ENCODE peak calls at places on chromosomes 4 and X, in seven cellular contexts. One of them, this sample, is unnamed.

GRCh38 chr4:39814403-39815185 is 116.7 kb downstream of the UBE2K start:
- DNase-seq in hepatocyte: no peak
- DNase-seq in choroid plexus epithelial cell: peak
- DNase-seq in tibial artery: no peak
- DNase-seq in GM06990: peak
- DNase-seq in LNCaP clone FGC: peak
- DNase-seq in fibroblast of lung: peak
- DNase-seq in this sample: no peak

GRCh38 chrX:70169281-70169680 is 8.0 kb upstream of the DGAT2L6 start:
- DNase-seq in LNCaP clone FGC: no peak
- DNase-seq in fibroblast of lung: no peak
- DNase-seq in choroid plexus epithelial cell: no peak
- DNase-seq in tibial artery: no peak
- DNase-seq in hepatocyte: no peak
- DNase-seq in GM06990: no peak
- DNase-seq in this sample: no peak

GRCh38 chrX:19787305-19787704 is 100.1 kb downstream of the SH3KBP1 start:
- DNase-seq in fibroblast of lung: no peak
- DNase-seq in LNCaP clone FGC: no peak
- DNase-seq in tibial artery: no peak
- DNase-seq in GM06990: no peak
- DNase-seq in hepatocyte: no peak
- DNase-seq in choroid plexus epithelial cell: no peak
- DNase-seq in this sample: no peak

GRCh38 chrX:23816179-23816578 is 33.2 kb downstream of the SAT1 start:
- DNase-seq in LNCaP clone FGC: no peak
- DNase-seq in fibroblast of lung: no peak
- DNase-seq in tibial artery: no peak
- DNase-seq in hepatocyte: no peak
- DNase-seq in choroid plexus epithelial cell: no peak
- DNase-seq in GM06990: no peak
- DNase-seq in this sample: no peak

GRCh38 chrX:17024896-17025295 is 78.4 kb downstream of the REPS2 start:
- DNase-seq in hepatocyte: peak
- DNase-seq in LNCaP clone FGC: no peak
- DNase-seq in choroid plexus epithelial cell: peak
- DNase-seq in fibroblast of lung: no peak
- DNase-seq in GM06990: no peak
- DNase-seq in tibial artery: no peak
- DNase-seq in this sample: no peak

GRCh38 chr4:87806520-87806919 is 7.2 kb downstream of the IBSP start:
- DNase-seq in GM06990: no peak
- DNase-seq in tibial artery: no peak
- DNase-seq in fibroblast of lung: peak
- DNase-seq in hepatocyte: no peak
- DNase-seq in LNCaP clone FGC: no peak
- DNase-seq in choroid plexus epithelial cell: peak
- DNase-seq in this sample: no peak

GRCh38 chr4:86961605-86962295 is 26.9 kb downstream of the AFF1 start:
- DNase-seq in GM06990: peak
- DNase-seq in fibroblast of lung: peak
- DNase-seq in hepatocyte: peak
- DNase-seq in choroid plexus epithelial cell: peak
- DNase-seq in tibial artery: no peak
- DNase-seq in LNCaP clone FGC: no peak
- DNase-seq in this sample: peak

GRCh38 chrX:10483191-10483808 is 137.1 kb downstream of the MID1 start:
- DNase-seq in tibial artery: no peak
- DNase-seq in choroid plexus epithelial cell: no peak
- DNase-seq in fibroblast of lung: peak
- DNase-seq in LNCaP clone FGC: no peak
- DNase-seq in hepatocyte: no peak
- DNase-seq in GM06990: no peak
- DNase-seq in this sample: no peak

GRCh38 chrX:140572724-140573123 is 67.9 kb upstream of the SOX3 start:
- DNase-seq in GM06990: no peak
- DNase-seq in tibial artery: peak
- DNase-seq in fibroblast of lung: peak
- DNase-seq in LNCaP clone FGC: peak
- DNase-seq in hepatocyte: peak
- DNase-seq in choroid plexus epithelial cell: peak
- DNase-seq in this sample: peak

GRCh38 chr4:67885727-67886126 is 1.9 kb upstream of the TMPRSS11D start:
- DNase-seq in fibroblast of lung: peak
- DNase-seq in tibial artery: no peak
- DNase-seq in GM06990: no peak
- DNase-seq in hepatocyte: peak
- DNase-seq in choroid plexus epithelial cell: peak
- DNase-seq in LNCaP clone FGC: no peak
- DNase-seq in this sample: no peak

GRCh38 chr4:108519911-108520310 is 100.5 kb upstream of the RPL34 start:
- DNase-seq in GM06990: no peak
- DNase-seq in choroid plexus epithelial cell: no peak
- DNase-seq in fibroblast of lung: no peak
- DNase-seq in tibial artery: no peak
- DNase-seq in hepatocyte: no peak
- DNase-seq in LNCaP clone FGC: no peak
- DNase-seq in this sample: no peak

GRCh38 chrX:44904542-44905115 is 31.6 kb downstream of the KDM6A start:
- DNase-seq in GM06990: no peak
- DNase-seq in choroid plexus epithelial cell: no peak
- DNase-seq in tibial artery: no peak
- DNase-seq in hepatocyte: no peak
- DNase-seq in fibroblast of lung: peak
- DNase-seq in LNCaP clone FGC: no peak
- DNase-seq in this sample: no peak

GRCh38 chr4:165605811-165606210 is 227.0 kb downstream of the CPE start:
- DNase-seq in hepatocyte: no peak
- DNase-seq in GM06990: no peak
- DNase-seq in tibial artery: no peak
- DNase-seq in fibroblast of lung: no peak
- DNase-seq in LNCaP clone FGC: no peak
- DNase-seq in choroid plexus epithelial cell: no peak
- DNase-seq in this sample: no peak

GRCh38 chrX:9466711-9467110 is 1.9 kb downstream of the TBL1X start:
- DNase-seq in choroid plexus epithelial cell: no peak
- DNase-seq in tibial artery: no peak
- DNase-seq in fibroblast of lung: no peak
- DNase-seq in hepatocyte: no peak
- DNase-seq in GM06990: no peak
- DNase-seq in LNCaP clone FGC: no peak
- DNase-seq in this sample: no peak

GRCh38 chr4:56655627-56656345 is 25.3 kb downstream of the HOPX start:
- DNase-seq in hepatocyte: peak
- DNase-seq in LNCaP clone FGC: no peak
- DNase-seq in tibial artery: no peak
- DNase-seq in choroid plexus epithelial cell: no peak
- DNase-seq in fibroblast of lung: no peak
- DNase-seq in GM06990: peak
- DNase-seq in this sample: peak

GRCh38 chr4:7105261-7105660 is 37.4 kb upstream of the GRPEL1 start:
- DNase-seq in choroid plexus epithelial cell: peak
- DNase-seq in fibroblast of lung: peak
- DNase-seq in GM06990: no peak
- DNase-seq in tibial artery: no peak
- DNase-seq in hepatocyte: no peak
- DNase-seq in LNCaP clone FGC: no peak
- DNase-seq in this sample: no peak

GRCh38 chr4:7103599-7104365 is 35.9 kb upstream of the GRPEL1 start:
- DNase-seq in hepatocyte: peak
- DNase-seq in tibial artery: peak
- DNase-seq in GM06990: no peak
- DNase-seq in choroid plexus epithelial cell: no peak
- DNase-seq in fibroblast of lung: no peak
- DNase-seq in LNCaP clone FGC: no peak
- DNase-seq in this sample: no peak

GRCh38 chr4:7104366-7105031 is 36.6 kb upstream of the GRPEL1 start:
- DNase-seq in fibroblast of lung: no peak
- DNase-seq in GM06990: no peak
- DNase-seq in choroid plexus epithelial cell: no peak
- DNase-seq in LNCaP clone FGC: no peak
- DNase-seq in hepatocyte: no peak
- DNase-seq in tibial artery: no peak
- DNase-seq in this sample: no peak

GRCh38 chr4:7101692-7102515 is 34.0 kb upstream of the GRPEL1 start:
- DNase-seq in hepatocyte: peak
- DNase-seq in tibial artery: peak
- DNase-seq in GM06990: peak
- DNase-seq in choroid plexus epithelial cell: peak
- DNase-seq in LNCaP clone FGC: no peak
- DNase-seq in fibroblast of lung: peak
- DNase-seq in this sample: peak

DNA sequence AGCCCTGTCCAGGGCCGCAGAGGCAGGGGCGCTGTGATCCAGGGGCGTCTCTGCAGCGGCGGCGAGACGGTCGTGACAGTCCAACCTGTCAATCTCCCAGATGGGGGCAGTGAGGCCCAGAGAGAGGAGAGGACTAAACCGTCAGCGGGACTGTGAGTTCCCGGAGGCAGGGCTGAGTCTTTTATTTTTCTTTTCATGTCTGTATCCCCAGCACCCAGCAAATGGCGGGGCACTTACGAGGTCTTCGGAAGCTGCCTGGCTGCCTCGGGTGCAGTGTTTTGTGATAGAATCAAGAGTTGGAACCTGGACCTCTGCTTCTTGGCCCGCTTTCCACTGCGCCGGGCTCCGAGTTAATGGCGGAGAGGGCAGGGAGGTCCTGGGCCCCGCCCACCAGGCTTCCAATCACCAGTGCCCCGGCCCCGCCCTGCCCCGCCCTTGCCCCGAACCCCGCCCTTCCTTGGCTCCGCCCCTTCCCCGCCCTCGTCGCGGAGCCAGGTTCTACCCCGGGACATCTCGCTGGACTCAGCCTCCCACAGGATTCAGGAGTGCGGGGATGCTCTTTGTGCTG is 35.3 kb upstream of the GRPEL1 start:
- DNase-seq in choroid plexus epithelial cell: peak
- DNase-seq in hepatocyte: peak
- DNase-seq in fibroblast of lung: peak
- DNase-seq in tibial artery: peak
- DNase-seq in LNCaP clone FGC: peak
- DNase-seq in GM06990: peak
- DNase-seq in this sample: peak
- TF ChIP-seq CTCF in choroid plexus epithelial cell: no peak
- TF ChIP-seq CTCF in hepatocyte: peak
- TF ChIP-seq CTCF in fibroblast of lung: no peak
- TF ChIP-seq CTCF in tibial artery: no peak
- TF ChIP-seq CTCF in LNCaP clone FGC: peak
- TF ChIP-seq CTCF in GM06990: peak
- TF ChIP-seq CTCF in this sample: no peak

GRCh38 chrX:47497274-47497673 is 14.3 kb upstream of the ZNF41 start:
- DNase-seq in choroid plexus epithelial cell: peak
- DNase-seq in tibial artery: no peak
- DNase-seq in fibroblast of lung: peak
- DNase-seq in LNCaP clone FGC: no peak
- DNase-seq in hepatocyte: no peak
- DNase-seq in GM06990: no peak
- DNase-seq in this sample: no peak
- TF ChIP-seq CTCF in choroid plexus epithelial cell: peak
- TF ChIP-seq CTCF in tibial artery: no peak
- TF ChIP-seq CTCF in fibroblast of lung: peak
- TF ChIP-seq CTCF in LNCaP clone FGC: peak
- TF ChIP-seq CTCF in hepatocyte: peak
- TF ChIP-seq CTCF in GM06990: peak
- TF ChIP-seq CTCF in this sample: peak

GRCh38 chrX:130144509-130144908 is 21.1 kb downstream of the AIFM1 start:
- DNase-seq in GM06990: no peak
- DNase-seq in hepatocyte: no peak
- DNase-seq in fibroblast of lung: peak
- DNase-seq in LNCaP clone FGC: no peak
- DNase-seq in tibial artery: no peak
- DNase-seq in choroid plexus epithelial cell: peak
- DNase-seq in this sample: no peak
- TF ChIP-seq CTCF in GM06990: no peak
- TF ChIP-seq CTCF in hepatocyte: no peak
- TF ChIP-seq CTCF in fibroblast of lung: no peak
- TF ChIP-seq CTCF in LNCaP clone FGC: peak
- TF ChIP-seq CTCF in tibial artery: no peak
- TF ChIP-seq CTCF in choroid plexus epithelial cell: peak
- TF ChIP-seq CTCF in this sample: peak

DNA sequence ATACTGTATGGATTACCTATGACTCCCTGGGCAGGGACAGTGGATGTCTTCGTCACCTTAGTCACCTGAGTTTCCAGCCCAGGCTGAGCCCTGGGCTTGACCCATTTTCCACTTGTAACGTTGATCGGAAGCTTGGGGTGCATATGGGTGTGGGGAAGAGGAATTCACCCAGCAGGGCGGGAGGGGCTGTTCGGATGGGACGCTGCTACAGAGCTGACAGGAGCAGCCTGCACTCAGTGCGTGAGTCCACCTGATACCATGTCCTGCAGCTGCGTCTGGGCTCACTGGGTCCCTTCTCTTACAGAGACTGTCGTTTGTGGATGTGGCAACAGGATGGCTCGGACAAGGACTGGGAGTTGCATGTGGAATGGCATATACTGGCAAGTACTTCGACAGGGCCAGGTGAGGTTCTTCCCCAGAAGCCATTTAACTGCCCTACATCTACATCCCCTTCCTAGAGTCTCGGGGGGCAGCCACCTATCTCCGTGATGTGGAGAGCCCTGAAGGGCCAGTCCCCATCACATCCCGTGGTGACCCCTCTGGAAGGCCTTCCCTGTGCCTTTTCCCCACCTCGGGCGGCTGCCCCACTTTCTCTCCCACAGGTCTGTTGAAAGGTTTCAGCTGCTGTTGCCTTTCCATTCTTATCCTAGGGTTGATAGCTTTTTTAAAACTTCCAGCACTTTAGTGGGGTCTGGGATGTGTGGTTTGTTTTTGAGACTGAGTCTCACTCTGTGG is 13.6 kb downstream of the TKTL1 start:
- DNase-seq in fibroblast of lung: no peak
- DNase-seq in LNCaP clone FGC: no peak
- DNase-seq in choroid plexus epithelial cell: no peak
- DNase-seq in tibial artery: no peak
- DNase-seq in GM06990: no peak
- DNase-seq in hepatocyte: no peak
- DNase-seq in this sample: no peak
- TF ChIP-seq CTCF in fibroblast of lung: no peak
- TF ChIP-seq CTCF in LNCaP clone FGC: no peak
- TF ChIP-seq CTCF in choroid plexus epithelial cell: no peak
- TF ChIP-seq CTCF in tibial artery: no peak
- TF ChIP-seq CTCF in GM06990: no peak
- TF ChIP-seq CTCF in hepatocyte: no peak
- TF ChIP-seq CTCF in this sample: no peak

GRCh38 chrX:118839334-118839958 is 15.8 kb downstream of the ZCCHC12 start:
- DNase-seq in choroid plexus epithelial cell: peak
- DNase-seq in fibroblast of lung: peak
- DNase-seq in LNCaP clone FGC: no peak
- DNase-seq in hepatocyte: peak
- DNase-seq in tibial artery: peak
- DNase-seq in GM06990: peak
- DNase-seq in this sample: peak
- TF ChIP-seq CTCF in choroid plexus epithelial cell: peak
- TF ChIP-seq CTCF in fibroblast of lung: peak
- TF ChIP-seq CTCF in LNCaP clone FGC: peak
- TF ChIP-seq CTCF in hepatocyte: peak
- TF ChIP-seq CTCF in tibial artery: peak
- TF ChIP-seq CTCF in GM06990: peak
- TF ChIP-seq CTCF in this sample: peak

This sample was measured in GM13977.